ENCODE peak calls at places on chromosome 15, in eight cellular contexts. B is left ventricle myocardium inferior; E is SJSA1; H is effector memory CD4-positive, alpha-beta T cell; I is A549; J is transverse colon; M is tibial nerve; K is cardiac muscle cell. L is an unnamed sample. For H3K4me1, the result is how much of the 10 kb centered on the place peaks cover.

GRCh38 chr15:36863551-36863950 is 236.8 kb downstream of the MEIS2 start:
- DNase-seq in B (no peak), E (no peak), H (no peak), I (no peak), J (no peak), M (no peak), K (peak), L (no peak)

GRCh38 chr15:88756521-88756920 is 46.7 kb upstream of the ACAN start:
- DNase-seq in B (no peak), E (no peak), H (no peak), I (no peak), J (no peak), M (no peak), K (no peak), L (no peak)

GRCh38 chr15:68658641-68659358 is 80.0 kb downstream of the CORO2B start:
- DNase-seq in B (no peak), E (no peak), H (no peak), I (no peak), J (no peak), M (no peak), K (no peak), L (no peak)

GRCh38 chr15:35007397-35007796 is 19.3 kb upstream of the ZNF770 start:
- DNase-seq in B (no peak), E (no peak), H (no peak), I (no peak), J (no peak), M (no peak), K (no peak), L (no peak)

GRCh38 chr15:83061680-83062079 is 5.4 kb downstream of the BTBD1 start:
- DNase-seq in B (no peak), E (no peak), H (no peak), I (no peak), J (no peak), M (no peak), K (no peak), L (no peak)

GRCh38 chr15:73930790-73931281 is 4.6 kb downstream of the LOXL1 start:
- DNase-seq in B (no peak), E (no peak), H (no peak), I (no peak), J (no peak), M (no peak), K (peak), L (no peak)

GRCh38 chr15:58554758-58555157 is 123.0 kb downstream of the LIPC start:
- DNase-seq in B (no peak), E (no peak), H (no peak), I (no peak), J (no peak), M (no peak), K (no peak), L (no peak)

GRCh38 chr15:98731712-98732450 is 83.5 kb downstream of the IGF1R start:
- DNase-seq in B (no peak), E (no peak), H (no peak), I (no peak), J (no peak), M (no peak), K (no peak), L (no peak)

GRCh38 chr15:40929730-40930429 is 740 bp downstream of the DLL4 start:
- DNase-seq in B (peak), E (peak), H (no peak), I (peak), J (peak), M (peak), K (peak), L (no peak)

GRCh38 chr15:47185222-47185800 is 532.0 kb upstream of the SEMA6D start:
- DNase-seq in B (no peak), E (no peak), H (no peak), I (no peak), J (no peak), M (no peak), K (peak), L (no peak)

GRCh38 chr15:29613951-29614382 is 208.3 kb downstream of the TJP1 start:
- DNase-seq in B (no peak), E (no peak), H (no peak), I (peak), J (no peak), M (no peak), K (no peak), L (no peak)

GRCh38 chr15:37877851-37878577 is 56.4 kb upstream of the TMCO5A start:
- DNase-seq in B (no peak), E (peak), H (no peak), I (no peak), J (no peak), M (no peak), K (peak), L (no peak)

GRCh38 chr15:58010983-58011382 is 54.5 kb downstream of the ALDH1A2 start:
- DNase-seq in B (no peak), E (no peak), H (no peak), I (no peak), J (no peak), M (no peak), K (no peak), L (no peak)

GRCh38 chr15:68642491-68642845 is 63.7 kb downstream of the CORO2B start:
- DNase-seq in B (no peak), E (no peak), H (no peak), I (no peak), J (no peak), M (no peak), K (no peak), L (no peak)

GRCh38 chr15:77985931-77986480 is 91.5 kb downstream of the TBC1D2B start:
- DNase-seq in B (no peak), E (no peak), H (no peak), I (no peak), J (no peak), M (no peak), K (no peak), L (no peak)

GRCh38 chr15:68578175-68578959 is 426 bp upstream of the CORO2B start:
- DNase-seq in B (peak), E (peak), H (no peak), I (peak), J (peak), M (peak), K (peak), L (no peak)

GRCh38 chr15:48493084-48493762 is 152.3 kb downstream of the FBN1 start:
- DNase-seq in B (no peak), E (peak), H (no peak), I (no peak), J (no peak), M (no peak), K (peak), L (no peak)

GRCh38 chr15:74208496-74208895 is 5.9 kb upstream of the STRA6 start:
- DNase-seq in B (no peak), E (no peak), H (no peak), I (no peak), J (no peak), M (no peak), K (no peak), L (no peak)

GRCh38 chr15:49370782-49371181 is 52.3 kb upstream of the FGF7 start:
- DNase-seq in B (no peak), E (no peak), H (no peak), I (peak), J (no peak), M (no peak), K (peak), L (peak)

GRCh38 chr15:63523306-63523990 is 19.1 kb downstream of the USP3 start:
- DNase-seq in B (no peak), E (peak), H (no peak), I (no peak), J (no peak), M (no peak), K (no peak), L (no peak)
- H3K4me1 ChIP-seq in B (half or more), E (under half), H (under half), I (half or more), J (under half), M (under half), K (under half), L (under half)

GRCh38 chr15:100728371-100729201 is 126.2 kb downstream of the ASB7 start:
- DNase-seq in B (no peak), E (no peak), H (no peak), I (no peak), J (no peak), M (no peak), K (no peak), L (no peak)

GRCh38 chr15:100726426-100727190 is 124.2 kb downstream of the ASB7 start:
- DNase-seq in B (no peak), E (no peak), H (no peak), I (no peak), J (no peak), M (peak), K (peak), L (no peak)

GRCh38 chr15:100726070-100726420 is 123.7 kb downstream of the ASB7 start:
- DNase-seq in B (no peak), E (no peak), H (no peak), I (no peak), J (no peak), M (peak), K (no peak), L (no peak)

GRCh38 chr15:100725121-100726069 is 123.0 kb downstream of the ASB7 start:
- DNase-seq in B (no peak), E (peak), H (no peak), I (no peak), J (no peak), M (peak), K (peak), L (no peak)

DNA sequence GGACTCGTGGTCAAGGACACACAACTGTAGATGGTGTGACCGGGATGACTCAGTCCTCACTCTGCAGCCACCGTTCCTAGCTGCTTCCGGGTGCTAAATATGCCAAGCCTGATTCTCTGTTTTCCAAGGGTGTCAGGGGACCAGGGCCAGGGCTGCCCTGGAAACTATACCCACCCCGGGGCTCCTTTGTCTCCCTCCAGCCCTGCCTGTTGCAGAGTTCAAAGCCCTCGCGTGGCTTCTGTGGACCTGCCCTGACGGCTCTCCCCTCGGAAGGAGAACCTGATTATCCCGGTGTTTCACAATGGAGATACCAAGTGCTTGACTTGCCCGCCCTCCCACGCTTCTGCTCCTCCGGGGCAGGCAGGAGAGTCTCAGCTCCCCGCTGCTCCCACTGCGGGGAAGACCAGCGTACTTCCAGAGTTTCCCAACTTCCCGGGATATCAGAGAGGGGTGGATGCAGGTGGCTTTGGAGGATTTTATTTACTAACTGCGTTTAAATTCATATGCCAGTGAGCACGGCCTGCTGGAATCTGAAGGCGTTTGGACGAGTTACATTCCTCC is 125.0 kb downstream of the ASB7 start:
- DNase-seq in B (no peak), E (no peak), H (no peak), I (no peak), J (no peak), M (peak), K (peak), L (no peak)
- H3K4me1 ChIP-seq in B (under half), E (half or more), H (under half), I (under half), J (under half), M (under half), K (under half), L (half or more)

DNA sequence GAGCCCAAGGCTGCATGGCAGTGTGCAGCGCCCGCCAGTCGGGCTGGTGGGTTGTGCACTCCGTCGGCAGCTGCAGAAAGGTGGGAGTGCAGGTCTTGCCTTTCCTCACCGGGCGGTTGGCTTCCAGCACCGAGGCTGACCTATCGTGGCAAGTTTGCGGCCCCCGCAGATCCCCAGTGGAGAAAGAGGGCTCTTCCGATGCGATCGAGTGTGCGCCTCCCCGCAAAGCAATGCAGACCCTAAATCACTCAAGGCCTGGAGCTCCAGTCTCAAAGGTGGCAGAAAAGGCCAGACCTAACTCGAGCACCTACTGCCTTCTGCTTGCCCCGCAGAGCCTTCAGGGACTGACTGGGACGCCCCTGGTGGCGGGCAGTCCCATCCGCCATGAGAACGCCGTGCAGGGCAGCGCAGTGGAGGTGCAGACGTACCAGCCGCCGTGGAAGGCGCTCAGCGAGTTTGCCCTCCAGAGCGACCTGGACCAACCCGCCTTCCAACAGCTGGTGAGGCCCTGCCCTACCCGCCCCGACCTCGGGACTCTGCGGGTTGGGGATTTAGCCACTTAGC is 4.3 kb downstream of the ISL2 start:
- DNase-seq in B (no peak), E (peak), H (no peak), I (no peak), J (peak), M (no peak), K (no peak), L (no peak)
- H3K4me1 ChIP-seq in B (half or more), E (under half), H (half or more), I (under half), J (half or more), M (under half), K (under half), L (under half)

DNA sequence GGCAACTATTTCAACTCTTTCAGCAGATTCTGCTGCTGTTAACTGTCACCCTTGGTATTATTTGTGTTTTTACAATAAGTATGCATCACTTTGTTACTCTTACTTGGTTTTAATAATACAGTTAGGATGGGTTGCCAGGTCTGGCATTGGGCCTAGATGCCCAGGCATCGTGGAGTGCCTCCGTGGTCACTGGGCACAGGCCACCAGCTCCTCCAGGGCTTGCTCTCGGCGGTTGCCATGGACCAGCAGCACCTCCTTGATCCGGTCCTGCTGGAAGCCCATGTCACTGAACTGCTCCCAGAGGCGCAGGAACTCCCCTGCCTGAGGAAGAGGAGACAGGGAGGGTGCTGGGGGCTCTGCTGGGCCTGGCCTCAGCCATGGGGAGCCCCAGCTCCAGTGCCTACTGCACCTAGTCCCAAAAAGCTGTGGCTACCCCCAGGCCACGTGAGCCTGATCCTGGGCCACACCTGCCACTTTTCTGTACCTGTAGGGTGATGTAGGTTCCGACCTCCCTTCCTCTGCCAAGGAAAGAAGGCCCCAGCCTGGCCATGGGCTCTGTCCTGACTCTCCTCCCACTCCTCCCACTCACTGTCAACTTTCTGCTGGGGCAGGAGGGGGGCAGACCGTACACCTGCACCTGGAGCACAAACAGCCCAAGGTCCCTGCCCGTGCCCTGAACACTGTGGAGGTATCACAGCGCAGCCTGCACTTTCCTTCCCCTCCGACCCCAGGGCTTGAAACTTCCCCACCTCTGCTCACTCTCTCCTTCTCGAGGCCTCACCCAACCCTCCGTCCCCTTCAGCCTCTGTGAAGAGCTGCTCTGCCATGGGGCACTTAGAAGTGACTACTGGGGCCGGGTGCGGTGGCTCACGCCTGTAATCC is 16.6 kb downstream of the KBTBD13 start:
- DNase-seq in B (no peak), E (no peak), H (no peak), I (no peak), J (no peak), M (no peak), K (no peak), L (no peak)
- H3K4me1 ChIP-seq in B (half or more), E (half or more), H (under half), I (under half), J (under half), M (under half), K (under half), L (under half)